ENCODE peak calls at places on chromosomes 7 and 10, in seven cellular contexts. D is AG08396, F is activated T-cell treated with anti-CD3 and anti-CD28 coated beads for 48 hours, E is NCI-H774, R is cerebellar nuclear complex, A is ACHN, H is NCI-H1417. S is an unnamed sample.
A peak's percentile ranks its signal among the peaks of the same experiment; 100 is the strongest.

GRCh38 chr7:80611779-80612178 is 26.7 kb upstream of the CD36 start:
- DNase-seq in F (no peak), D (peak; percentile 12), A (no peak), R (no peak), H (peak; percentile 67), E (peak; percentile 46), S (peak; percentile 40)

GRCh38 chr10:52020702-52021101 is 293.4 kb upstream of the DKK1 start:
- DNase-seq in E (no peak), F (no peak), A (no peak), D (no peak), H (no peak), R (no peak), S (no peak)

GRCh38 chr7:106057962-106058901 is 53.9 kb downstream of the SYPL1 start:
- DNase-seq in F (no peak), D (no peak), A (no peak), R (no peak), H (peak; percentile 45), E (no peak), S (no peak)

GRCh38 chr7:141073173-141073640 is 657 bp upstream of the TMEM178B start:
- DNase-seq in A (peak; percentile 86), D (peak; percentile 81), H (peak; percentile 82), F (peak; percentile 21), R (no peak), E (peak; percentile 25), S (peak; percentile 81)

GRCh38 chr10:4018054-4018511 is 233.1 kb upstream of the KLF6 start:
- DNase-seq in F (no peak), D (no peak), R (no peak), E (no peak), H (no peak), A (no peak), S (no peak)

GRCh38 chr10:123620621-123621020 is 45.5 kb upstream of the GPR26 start:
- DNase-seq in H (no peak), D (no peak), E (no peak), R (no peak), F (no peak), A (no peak), S (no peak)

GRCh38 chr7:30921951-30922401 is 10.3 kb downstream of the AQP1 start:
- DNase-seq in A (no peak), H (no peak), D (no peak), E (no peak), F (no peak), R (no peak), S (no peak)

GRCh38 chr10:96334888-96335526 is 23.8 kb downstream of the OPALIN start:
- DNase-seq in R (no peak), D (peak; percentile 52), E (no peak), F (no peak), A (peak; percentile 48), H (peak; percentile 45), S (peak; percentile 78)

GRCh38 chr7:80957226-80957625 is 38.4 kb upstream of the SEMA3C start:
- DNase-seq in D (no peak), F (no peak), H (no peak), R (no peak), E (no peak), A (no peak), S (no peak)

GRCh38 chr7:66043681-66044497 is 31.7 kb upstream of the ASL start:
- DNase-seq in F (peak; percentile 14), A (peak; percentile 47), D (peak; percentile 30), E (peak; percentile 43), H (no peak), R (peak; percentile 16), S (peak; percentile 69)

GRCh38 chr10:33335550-33335799 is 1.0 kb upstream of the NRP1 start:
- DNase-seq in A (peak; percentile 45), E (no peak), R (no peak), D (peak; percentile 59), F (no peak), H (no peak), S (no peak)

GRCh38 chr10:71621263-71621751 is 98.3 kb downstream of the C10orf105 start:
- DNase-seq in H (no peak), D (no peak), A (peak; percentile 10), F (no peak), E (no peak), R (no peak), S (no peak)

GRCh38 chr10:86356306-86356705 is 10.3 kb downstream of the GRID1 start:
- DNase-seq in E (no peak), H (no peak), D (no peak), A (no peak), R (no peak), F (no peak), S (no peak)

GRCh38 chr10:51244739-51245138 is 170.5 kb downstream of the PRKG1 start:
- DNase-seq in D (peak; percentile 31), E (no peak), R (no peak), A (no peak), H (no peak), F (no peak), S (peak; percentile 8)

GRCh38 chr7:11709240-11709639 is 122.8 kb downstream of the THSD7A start:
- DNase-seq in R (no peak), H (no peak), E (no peak), F (no peak), A (peak; percentile 58), D (no peak), S (no peak)

GRCh38 chr10:79093658-79094411 is 25.1 kb downstream of the ZMIZ1 start:
- DNase-seq in F (no peak), D (no peak), A (no peak), H (peak; percentile 7), E (peak; percentile 33), R (no peak), S (peak; percentile 85)

GRCh38 chr10:43318978-43319965 is 52.2 kb upstream of the FXYD4 start:
- DNase-seq in A (no peak), D (no peak), E (no peak), F (no peak), H (no peak), R (no peak), S (no peak)

GRCh38 chr7:35012155-35012554 is 25.1 kb downstream of the DPY19L1 start:
- DNase-seq in F (no peak), R (no peak), E (no peak), A (no peak), H (no peak), D (no peak), S (no peak)

GRCh38 chr10:79081353-79082034 is 12.7 kb downstream of the ZMIZ1 start:
- DNase-seq in H (no peak), R (no peak), D (peak; percentile 73), F (no peak), E (no peak), A (peak; percentile 24), S (peak; percentile 41)

GRCh38 chr10:124273141-124273540 is 145.6 kb downstream of the OAT start:
- DNase-seq in D (no peak), A (no peak), E (no peak), R (no peak), H (no peak), F (no peak), S (no peak)

GRCh38 chr10:52212062-52212461 is 102.0 kb upstream of the DKK1 start:
- DNase-seq in R (no peak), A (no peak), E (no peak), H (no peak), D (no peak), F (no peak), S (peak; percentile 12)

GRCh38 chr10:50990568-50991495 is 83.5 kb upstream of the PRKG1 start:
- DNase-seq in D (peak; percentile 60), F (no peak), H (peak; percentile 56), A (no peak), E (no peak), R (no peak), S (peak; percentile 46)

GRCh38 chr7:51316262-51316665 is 345 bp downstream of the COBL start:
- DNase-seq in E (peak; percentile 59), D (peak; percentile 35), A (peak; percentile 79), R (no peak), F (no peak), H (no peak), S (peak; percentile 71)

GRCh38 chr7:72092769-72093168 is 319.4 kb downstream of the CALN1 start:
- DNase-seq in H (no peak), D (no peak), A (no peak), R (no peak), E (no peak), F (no peak), S (no peak)

GRCh38 chr10:77180794-77181193 is 456.8 kb downstream of the KCNMA1 start:
- DNase-seq in A (no peak), E (no peak), D (no peak), H (no peak), F (no peak), R (no peak), S (no peak)

GRCh38 chr10:98158576-98158975 is 24.1 kb downstream of the R3HCC1L start:
- DNase-seq in E (no peak), F (no peak), R (no peak), H (no peak), A (no peak), D (no peak), S (no peak)

GRCh38 chr10:133229265-133230022 is 573 bp upstream of the UTF1 start:
- DNase-seq in R (no peak), E (no peak), F (no peak), A (no peak), H (no peak), D (no peak), S (no peak)

GRCh38 chr10:128606041-128606440 is 479.8 kb upstream of the MKI67 start:
- DNase-seq in E (no peak), H (no peak), F (no peak), A (no peak), R (no peak), D (no peak), S (no peak)

GRCh38 chr10:91712315-91712714 is 79.4 kb upstream of the PPP1R3C start:
- DNase-seq in H (no peak), R (no peak), F (no peak), A (no peak), E (no peak), D (no peak), S (no peak)

GRCh38 chr10:71266918-71267442 is 52.1 kb upstream of the SLC29A3 start:
- DNase-seq in H (no peak), F (no peak), A (no peak), E (no peak), R (no peak), D (no peak), S (no peak)

GRCh38 chr7:135759537-135759936 is 10.9 kb upstream of the FAM180A start:
- DNase-seq in R (no peak), A (no peak), F (no peak), D (no peak), H (no peak), E (no peak), S (peak; percentile 21)

GRCh38 chr7:18426564-18427226 is 68.9 kb upstream of the HDAC9 start:
- DNase-seq in A (no peak), F (no peak), H (peak; percentile 36), R (no peak), D (no peak), E (no peak), S (no peak)

GRCh38 chr7:30159698-30160143 is 24.9 kb downstream of the MTURN start:
- DNase-seq in D (peak; percentile 24), A (peak; percentile 68), R (no peak), F (no peak), H (peak; percentile 68), E (no peak), S (peak; percentile 30)

GRCh38 chr10:102119417-102120141 is 589 bp downstream of the LDB1 start:
- DNase-seq in F (peak; percentile 38), H (peak; percentile 61), D (peak; percentile 91), A (peak; percentile 83), R (no peak), E (no peak), S (peak; percentile 72)

GRCh38 chr7:5767066-5767465 is 14.4 kb downstream of the RNF216 start:
- DNase-seq in H (no peak), R (no peak), E (no peak), A (no peak), D (no peak), F (no peak), S (no peak)

GRCh38 chr7:28149291-28150101 is 31.1 kb downstream of the JAZF1 start:
- DNase-seq in H (no peak), E (no peak), A (no peak), F (no peak), R (no peak), D (no peak), S (no peak)

GRCh38 chr7:2512179-2512644 is 7.4 kb upstream of the LFNG start:
- DNase-seq in H (peak; percentile 65), E (no peak), R (no peak), A (no peak), F (no peak), D (peak; percentile 58), S (no peak)

GRCh38 chr7:156464339-156464738 is 176.2 kb upstream of the RNF32 start:
- DNase-seq in F (no peak), R (no peak), E (no peak), H (no peak), A (no peak), D (no peak), S (no peak)